ENCODE peak calls at places on chromosomes 2 and 18, in nine cellular contexts. One of them, this sample, is unnamed.
A peak's percentile ranks its signal among the peaks of the same experiment; 100 is the strongest.

GRCh38 chr2:239726091-239726591 is 299.0 kb downstream of the NDUFA10 start:
- DNase-seq in T-helper 22 cell: no peak
- DNase-seq in natural killer cell treated with Interleukin-12 subunit alpha and Interleukin-12 subunit beta and Interleukin-15 and Interleukin-18, amount 100 ng/mL, for 72 hours: no peak
- DNase-seq in fibroblast of the conjunctiva: no peak
- DNase-seq in HepG2: no peak
- DNase-seq in mesothelial cell of epicardium: no peak
- DNase-seq in effector CD4-positive, alpha-beta T cell: no peak
- DNase-seq in caudate nucleus: no peak
- DNase-seq in astrocyte of the spinal cord: no peak
- DNase-seq in this sample: no peak

GRCh38 chr2:186882511-186883071 is 33.6 kb upstream of the ZSWIM2 start:
- DNase-seq in T-helper 22 cell: no peak
- DNase-seq in natural killer cell treated with Interleukin-12 subunit alpha and Interleukin-12 subunit beta and Interleukin-15 and Interleukin-18, amount 100 ng/mL, for 72 hours: no peak
- DNase-seq in fibroblast of the conjunctiva: no peak
- DNase-seq in HepG2: no peak
- DNase-seq in mesothelial cell of epicardium: no peak
- DNase-seq in effector CD4-positive, alpha-beta T cell: no peak
- DNase-seq in caudate nucleus: no peak
- DNase-seq in astrocyte of the spinal cord: no peak
- DNase-seq in this sample: no peak

GRCh38 chr2:160220545-160221009 is 20.5 kb upstream of the ITGB6 start:
- DNase-seq in T-helper 22 cell: no peak
- DNase-seq in natural killer cell treated with Interleukin-12 subunit alpha and Interleukin-12 subunit beta and Interleukin-15 and Interleukin-18, amount 100 ng/mL, for 72 hours: no peak
- DNase-seq in fibroblast of the conjunctiva: no peak
- DNase-seq in HepG2: no peak
- DNase-seq in mesothelial cell of epicardium: no peak
- DNase-seq in effector CD4-positive, alpha-beta T cell: no peak
- DNase-seq in caudate nucleus: no peak
- DNase-seq in astrocyte of the spinal cord: no peak
- DNase-seq in this sample: no peak

GRCh38 chr2:121479882-121480522 is 50.7 kb upstream of the RNU4ATAC start:
- DNase-seq in T-helper 22 cell: no peak
- DNase-seq in natural killer cell treated with Interleukin-12 subunit alpha and Interleukin-12 subunit beta and Interleukin-15 and Interleukin-18, amount 100 ng/mL, for 72 hours: no peak
- DNase-seq in fibroblast of the conjunctiva: no peak
- DNase-seq in HepG2: no peak
- DNase-seq in mesothelial cell of epicardium: no peak
- DNase-seq in effector CD4-positive, alpha-beta T cell: no peak
- DNase-seq in caudate nucleus: no peak
- DNase-seq in astrocyte of the spinal cord: peak; percentile 46
- DNase-seq in this sample: no peak

GRCh38 chr2:85760371-85760770 is 6.6 kb downstream of the ATOH8 start:
- DNase-seq in T-helper 22 cell: no peak
- DNase-seq in natural killer cell treated with Interleukin-12 subunit alpha and Interleukin-12 subunit beta and Interleukin-15 and Interleukin-18, amount 100 ng/mL, for 72 hours: no peak
- DNase-seq in fibroblast of the conjunctiva: no peak
- DNase-seq in HepG2: no peak
- DNase-seq in mesothelial cell of epicardium: no peak
- DNase-seq in effector CD4-positive, alpha-beta T cell: no peak
- DNase-seq in caudate nucleus: no peak
- DNase-seq in astrocyte of the spinal cord: no peak
- DNase-seq in this sample: no peak

GRCh38 chr2:39708003-39708402 is 42.3 kb downstream of the TMEM178A start:
- DNase-seq in T-helper 22 cell: no peak
- DNase-seq in natural killer cell treated with Interleukin-12 subunit alpha and Interleukin-12 subunit beta and Interleukin-15 and Interleukin-18, amount 100 ng/mL, for 72 hours: no peak
- DNase-seq in fibroblast of the conjunctiva: no peak
- DNase-seq in HepG2: no peak
- DNase-seq in mesothelial cell of epicardium: no peak
- DNase-seq in effector CD4-positive, alpha-beta T cell: no peak
- DNase-seq in caudate nucleus: no peak
- DNase-seq in astrocyte of the spinal cord: no peak
- DNase-seq in this sample: no peak

GRCh38 chr2:207619764-207620203 is 5.4 kb downstream of the METTL21A start:
- DNase-seq in T-helper 22 cell: no peak
- DNase-seq in natural killer cell treated with Interleukin-12 subunit alpha and Interleukin-12 subunit beta and Interleukin-15 and Interleukin-18, amount 100 ng/mL, for 72 hours: no peak
- DNase-seq in fibroblast of the conjunctiva: no peak
- DNase-seq in HepG2: peak; percentile 89
- DNase-seq in mesothelial cell of epicardium: no peak
- DNase-seq in effector CD4-positive, alpha-beta T cell: no peak
- DNase-seq in caudate nucleus: no peak
- DNase-seq in astrocyte of the spinal cord: no peak
- DNase-seq in this sample: no peak

GRCh38 chr2:56444339-56444738 is 260.5 kb downstream of the CCDC85A start:
- DNase-seq in T-helper 22 cell: no peak
- DNase-seq in natural killer cell treated with Interleukin-12 subunit alpha and Interleukin-12 subunit beta and Interleukin-15 and Interleukin-18, amount 100 ng/mL, for 72 hours: no peak
- DNase-seq in fibroblast of the conjunctiva: no peak
- DNase-seq in HepG2: no peak
- DNase-seq in mesothelial cell of epicardium: peak; percentile 48
- DNase-seq in effector CD4-positive, alpha-beta T cell: no peak
- DNase-seq in caudate nucleus: no peak
- DNase-seq in astrocyte of the spinal cord: no peak
- DNase-seq in this sample: no peak

GRCh38 chr2:176132397-176133086 is 3.0 kb downstream of the HOXD8 start:
- DNase-seq in T-helper 22 cell: no peak
- DNase-seq in natural killer cell treated with Interleukin-12 subunit alpha and Interleukin-12 subunit beta and Interleukin-15 and Interleukin-18, amount 100 ng/mL, for 72 hours: no peak
- DNase-seq in fibroblast of the conjunctiva: no peak
- DNase-seq in HepG2: no peak
- DNase-seq in mesothelial cell of epicardium: no peak
- DNase-seq in effector CD4-positive, alpha-beta T cell: no peak
- DNase-seq in caudate nucleus: no peak
- DNase-seq in astrocyte of the spinal cord: peak; percentile 60
- DNase-seq in this sample: no peak

GRCh38 chr2:189210250-189211075 is 30.9 kb upstream of the COL5A2 start:
- DNase-seq in T-helper 22 cell: no peak
- DNase-seq in natural killer cell treated with Interleukin-12 subunit alpha and Interleukin-12 subunit beta and Interleukin-15 and Interleukin-18, amount 100 ng/mL, for 72 hours: no peak
- DNase-seq in fibroblast of the conjunctiva: peak; percentile 95
- DNase-seq in HepG2: no peak
- DNase-seq in mesothelial cell of epicardium: peak; percentile 63
- DNase-seq in effector CD4-positive, alpha-beta T cell: no peak
- DNase-seq in caudate nucleus: no peak
- DNase-seq in astrocyte of the spinal cord: peak; percentile 98
- DNase-seq in this sample: no peak

GRCh38 chr18:28150925-28151324 is 26.0 kb downstream of the CDH2 start:
- DNase-seq in T-helper 22 cell: no peak
- DNase-seq in natural killer cell treated with Interleukin-12 subunit alpha and Interleukin-12 subunit beta and Interleukin-15 and Interleukin-18, amount 100 ng/mL, for 72 hours: no peak
- DNase-seq in fibroblast of the conjunctiva: no peak
- DNase-seq in HepG2: no peak
- DNase-seq in mesothelial cell of epicardium: no peak
- DNase-seq in effector CD4-positive, alpha-beta T cell: no peak
- DNase-seq in caudate nucleus: no peak
- DNase-seq in astrocyte of the spinal cord: no peak
- DNase-seq in this sample: no peak

GRCh38 chr2:58925676-58926081 is 684.6 kb upstream of the FANCL start:
- DNase-seq in T-helper 22 cell: no peak
- DNase-seq in natural killer cell treated with Interleukin-12 subunit alpha and Interleukin-12 subunit beta and Interleukin-15 and Interleukin-18, amount 100 ng/mL, for 72 hours: no peak
- DNase-seq in fibroblast of the conjunctiva: peak; percentile 41
- DNase-seq in HepG2: no peak
- DNase-seq in mesothelial cell of epicardium: no peak
- DNase-seq in effector CD4-positive, alpha-beta T cell: no peak
- DNase-seq in caudate nucleus: no peak
- DNase-seq in astrocyte of the spinal cord: peak; percentile 87
- DNase-seq in this sample: no peak

GRCh38 chr18:49980869-49981268 is 167.5 kb upstream of the ACAA2 start:
- DNase-seq in T-helper 22 cell: no peak
- DNase-seq in natural killer cell treated with Interleukin-12 subunit alpha and Interleukin-12 subunit beta and Interleukin-15 and Interleukin-18, amount 100 ng/mL, for 72 hours: no peak
- DNase-seq in fibroblast of the conjunctiva: no peak
- DNase-seq in HepG2: no peak
- DNase-seq in mesothelial cell of epicardium: no peak
- DNase-seq in effector CD4-positive, alpha-beta T cell: no peak
- DNase-seq in caudate nucleus: no peak
- DNase-seq in astrocyte of the spinal cord: no peak
- DNase-seq in this sample: no peak